ENCODE peak calls at places on chromosomes 5 and 9, in eight cellular contexts. One of them, this sample, is unnamed.
A peak's percentile ranks its signal among the peaks of the same experiment; 100 is the strongest.

GRCh38 chr5:7976411-7977190 is 107.7 kb downstream of the MTRR start:
- DNase-seq in LHCN-M2: no peak
- DNase-seq in NCI-H774: no peak
- DNase-seq in endothelial cell: no peak
- DNase-seq in lower leg skin: no peak
- DNase-seq in right cardiac atrium: no peak
- DNase-seq in erythroblast: no peak
- DNase-seq in NCI-H1417: no peak
- DNase-seq in this sample: no peak

GRCh38 chr5:27007121-27007520 is 31.3 kb downstream of the CDH9 start:
- DNase-seq in right cardiac atrium: no peak
- DNase-seq in NCI-H1417: no peak
- DNase-seq in LHCN-M2: no peak
- DNase-seq in lower leg skin: no peak
- DNase-seq in erythroblast: no peak
- DNase-seq in endothelial cell: no peak
- DNase-seq in NCI-H774: no peak
- DNase-seq in this sample: no peak

GRCh38 chr9:112921549-112921948 is 30.9 kb upstream of the SLC46A2 start:
- DNase-seq in erythroblast: peak; percentile 26
- DNase-seq in NCI-H774: no peak
- DNase-seq in LHCN-M2: peak; percentile 64
- DNase-seq in right cardiac atrium: no peak
- DNase-seq in endothelial cell: peak; percentile 23
- DNase-seq in NCI-H1417: no peak
- DNase-seq in lower leg skin: no peak
- DNase-seq in this sample: peak; percentile 48

GRCh38 chr5:9775339-9775738 is 145.2 kb upstream of the TAS2R1 start:
- DNase-seq in NCI-H774: no peak
- DNase-seq in erythroblast: no peak
- DNase-seq in NCI-H1417: no peak
- DNase-seq in lower leg skin: no peak
- DNase-seq in LHCN-M2: peak; percentile 28
- DNase-seq in endothelial cell: no peak
- DNase-seq in right cardiac atrium: no peak
- DNase-seq in this sample: no peak

GRCh38 chr5:133246053-133246370 is 194.2 kb downstream of the HSPA4 start:
- DNase-seq in LHCN-M2: no peak
- DNase-seq in right cardiac atrium: no peak
- DNase-seq in NCI-H774: no peak
- DNase-seq in erythroblast: no peak
- DNase-seq in lower leg skin: no peak
- DNase-seq in endothelial cell: no peak
- DNase-seq in NCI-H1417: no peak
- DNase-seq in this sample: no peak

GRCh38 chr9:84673806-84674205 is 4.3 kb downstream of the NTRK2 start:
- DNase-seq in right cardiac atrium: no peak
- DNase-seq in lower leg skin: no peak
- DNase-seq in LHCN-M2: no peak
- DNase-seq in NCI-H774: no peak
- DNase-seq in endothelial cell: no peak
- DNase-seq in NCI-H1417: no peak
- DNase-seq in erythroblast: no peak
- DNase-seq in this sample: no peak

GRCh38 chr5:154368041-154368800 is 77.6 kb upstream of the SAP30L start:
- DNase-seq in right cardiac atrium: no peak
- DNase-seq in NCI-H774: no peak
- DNase-seq in NCI-H1417: no peak
- DNase-seq in lower leg skin: no peak
- DNase-seq in endothelial cell: peak; percentile 20
- DNase-seq in erythroblast: no peak
- DNase-seq in LHCN-M2: peak; percentile 96
- DNase-seq in this sample: no peak

GRCh38 chr5:14587143-14587542 is 5.6 kb downstream of the OTULINL start:
- DNase-seq in NCI-H1417: no peak
- DNase-seq in LHCN-M2: no peak
- DNase-seq in endothelial cell: no peak
- DNase-seq in right cardiac atrium: peak; percentile 74
- DNase-seq in NCI-H774: no peak
- DNase-seq in lower leg skin: no peak
- DNase-seq in erythroblast: no peak
- DNase-seq in this sample: no peak

GRCh38 chr9:78644359-78644758 is 347.4 kb downstream of the PSAT1 start:
- DNase-seq in erythroblast: no peak
- DNase-seq in NCI-H774: no peak
- DNase-seq in right cardiac atrium: no peak
- DNase-seq in LHCN-M2: no peak
- DNase-seq in lower leg skin: no peak
- DNase-seq in NCI-H1417: no peak
- DNase-seq in endothelial cell: no peak
- DNase-seq in this sample: no peak

This sample was measured in D341Med.